ENCODE peak calls at places on chromosomes 1 and 21, in four cellular contexts. One of them, this sample, is unnamed. For H3K4me1, the result is how much of the 10 kb centered on the place peaks cover.

GRCh38 chr1:10694274-10694632 is 102.2 kb downstream of the CASZ1 start:
- DNase-seq in tibial nerve: no peak
- DNase-seq in astrocyte: no peak
- DNase-seq in cardiac muscle cell: peak
- DNase-seq in this sample: no peak

GRCh38 chr1:86994061-86994460 is 79.6 kb downstream of the HS2ST1 start:
- DNase-seq in tibial nerve: no peak
- DNase-seq in cardiac muscle cell: no peak
- DNase-seq in astrocyte: no peak
- DNase-seq in this sample: no peak

GRCh38 chr1:8517579-8518489 is 199.9 kb downstream of the SLC45A1 start:
- DNase-seq in astrocyte: no peak
- DNase-seq in cardiac muscle cell: peak
- DNase-seq in tibial nerve: no peak
- DNase-seq in this sample: no peak

GRCh38 chr1:111110197-111110899 is 29.5 kb downstream of the DRAM2 start:
- DNase-seq in cardiac muscle cell: peak
- DNase-seq in astrocyte: no peak
- DNase-seq in tibial nerve: no peak
- DNase-seq in this sample: no peak

GRCh38 chr1:154607084-154607747 is 770 bp downstream of the ADAR start:
- DNase-seq in cardiac muscle cell: peak
- DNase-seq in tibial nerve: no peak
- DNase-seq in astrocyte: peak
- DNase-seq in this sample: no peak

GRCh38 chr1:10632691-10633090 is 157.9 kb downstream of the PEX14 start:
- DNase-seq in cardiac muscle cell: no peak
- DNase-seq in astrocyte: no peak
- DNase-seq in tibial nerve: no peak
- DNase-seq in this sample: peak

GRCh38 chr1:210523830-210524229 is 195.1 kb downstream of the HHAT start:
- DNase-seq in cardiac muscle cell: no peak
- DNase-seq in astrocyte: no peak
- DNase-seq in tibial nerve: no peak
- DNase-seq in this sample: no peak

GRCh38 chr1:224160171-224160682 is 22.8 kb upstream of the DEGS1 start:
- DNase-seq in cardiac muscle cell: no peak
- DNase-seq in astrocyte: no peak
- DNase-seq in tibial nerve: no peak
- DNase-seq in this sample: no peak

GRCh38 chr1:80427886-80428285 is 1372.8 kb upstream of the ADGRL2 start:
- DNase-seq in astrocyte: no peak
- DNase-seq in cardiac muscle cell: peak
- DNase-seq in tibial nerve: no peak
- DNase-seq in this sample: no peak

GRCh38 chr1:31095298-31095981 is 29.9 kb upstream of the PUM1 start:
- DNase-seq in astrocyte: peak
- DNase-seq in tibial nerve: no peak
- DNase-seq in cardiac muscle cell: peak
- DNase-seq in this sample: no peak

GRCh38 chr21:35400233-35400939 is 351.3 kb upstream of the RUNX1 start:
- DNase-seq in tibial nerve: no peak
- DNase-seq in cardiac muscle cell: peak
- DNase-seq in astrocyte: peak
- DNase-seq in this sample: no peak

GRCh38 chr1:157005965-157006364 is 39.6 kb downstream of the ARHGEF11 start:
- DNase-seq in astrocyte: no peak
- DNase-seq in tibial nerve: no peak
- DNase-seq in cardiac muscle cell: no peak
- DNase-seq in this sample: no peak

GRCh38 chr1:211520641-211521040 is 28.7 kb upstream of the RD3 start:
- DNase-seq in cardiac muscle cell: no peak
- DNase-seq in tibial nerve: no peak
- DNase-seq in astrocyte: no peak
- DNase-seq in this sample: no peak

GRCh38 chr1:19775317-19775716 is 24.4 kb downstream of the TMCO4 start:
- DNase-seq in cardiac muscle cell: no peak
- DNase-seq in tibial nerve: no peak
- DNase-seq in astrocyte: peak
- DNase-seq in this sample: no peak

GRCh38 chr1:210598135-210598652 is 269.5 kb downstream of the HHAT start:
- DNase-seq in tibial nerve: no peak
- DNase-seq in cardiac muscle cell: peak
- DNase-seq in astrocyte: peak
- DNase-seq in this sample: peak

GRCh38 chr1:116218922-116219321 is 107.7 kb downstream of the MAB21L3 start:
- DNase-seq in tibial nerve: no peak
- DNase-seq in astrocyte: no peak
- DNase-seq in cardiac muscle cell: peak
- DNase-seq in this sample: no peak

GRCh38 chr1:77970192-77970591 is 8.7 kb downstream of the FUBP1 start:
- DNase-seq in astrocyte: no peak
- DNase-seq in cardiac muscle cell: no peak
- DNase-seq in tibial nerve: no peak
- DNase-seq in this sample: no peak

GRCh38 chr1:38612956-38613355 is 246.6 kb downstream of the RRAGC start:
- DNase-seq in tibial nerve: no peak
- DNase-seq in astrocyte: no peak
- DNase-seq in cardiac muscle cell: no peak
- DNase-seq in this sample: no peak

GRCh38 chr1:192573499-192573898 is 2.1 kb upstream of the RGS1 start:
- DNase-seq in tibial nerve: no peak
- DNase-seq in cardiac muscle cell: no peak
- DNase-seq in astrocyte: peak
- DNase-seq in this sample: no peak

GRCh38 chr1:183287191-183287675 is 101.2 kb downstream of the LAMC2 start:
- DNase-seq in astrocyte: peak
- DNase-seq in cardiac muscle cell: peak
- DNase-seq in tibial nerve: no peak
- DNase-seq in this sample: peak

GRCh38 chr1:218546314-218546713 is 201.2 kb downstream of the TGFB2 start:
- DNase-seq in cardiac muscle cell: peak
- DNase-seq in tibial nerve: no peak
- DNase-seq in astrocyte: no peak
- DNase-seq in this sample: no peak

GRCh38 chr1:176987016-176987415 is 177.5 kb downstream of the ASTN1 start:
- DNase-seq in tibial nerve: no peak
- DNase-seq in astrocyte: peak
- DNase-seq in cardiac muscle cell: peak
- DNase-seq in this sample: no peak

GRCh38 chr1:32744063-32744410 is 41.5 kb upstream of the SYNC start:
- DNase-seq in tibial nerve: no peak
- DNase-seq in cardiac muscle cell: no peak
- DNase-seq in astrocyte: no peak
- DNase-seq in this sample: no peak

GRCh38 chr1:32741417-32742131 is 39.0 kb upstream of the SYNC start:
- DNase-seq in cardiac muscle cell: no peak
- DNase-seq in astrocyte: no peak
- DNase-seq in tibial nerve: no peak
- DNase-seq in this sample: no peak

GRCh38 chr1:32743380-32744062 is 41.0 kb upstream of the SYNC start:
- DNase-seq in astrocyte: peak
- DNase-seq in tibial nerve: no peak
- DNase-seq in cardiac muscle cell: no peak
- DNase-seq in this sample: no peak

GRCh38 chr1:32742132-32742947 is 39.8 kb upstream of the SYNC start:
- DNase-seq in cardiac muscle cell: no peak
- DNase-seq in astrocyte: no peak
- DNase-seq in tibial nerve: no peak
- DNase-seq in this sample: no peak

GRCh38 chr1:32742956-32743355 is 40.4 kb upstream of the SYNC start:
- DNase-seq in astrocyte: no peak
- DNase-seq in cardiac muscle cell: no peak
- DNase-seq in tibial nerve: no peak
- DNase-seq in this sample: no peak
- H3K4me3 ChIP-seq in astrocyte: no peak
- H3K4me3 ChIP-seq in cardiac muscle cell: no peak
- H3K4me3 ChIP-seq in tibial nerve: peak
- H3K4me3 ChIP-seq in this sample: peak

GRCh38 chr1:1833916-1834325 is 55.7 kb upstream of the NADK start:
- DNase-seq in tibial nerve: no peak
- DNase-seq in cardiac muscle cell: no peak
- DNase-seq in astrocyte: peak
- DNase-seq in this sample: no peak

GRCh38 chr1:1832820-1833219 is 54.5 kb upstream of the NADK start:
- DNase-seq in astrocyte: peak
- DNase-seq in cardiac muscle cell: no peak
- DNase-seq in tibial nerve: no peak
- DNase-seq in this sample: no peak

GRCh38 chr1:1833456-1833855 is 55.2 kb upstream of the NADK start:
- DNase-seq in cardiac muscle cell: no peak
- DNase-seq in tibial nerve: no peak
- DNase-seq in astrocyte: no peak
- DNase-seq in this sample: no peak

GRCh38 chr1:1836119-1836518 is 54.8 kb downstream of the GNB1 start:
- DNase-seq in astrocyte: no peak
- DNase-seq in cardiac muscle cell: no peak
- DNase-seq in tibial nerve: no peak
- DNase-seq in this sample: no peak

DNA sequence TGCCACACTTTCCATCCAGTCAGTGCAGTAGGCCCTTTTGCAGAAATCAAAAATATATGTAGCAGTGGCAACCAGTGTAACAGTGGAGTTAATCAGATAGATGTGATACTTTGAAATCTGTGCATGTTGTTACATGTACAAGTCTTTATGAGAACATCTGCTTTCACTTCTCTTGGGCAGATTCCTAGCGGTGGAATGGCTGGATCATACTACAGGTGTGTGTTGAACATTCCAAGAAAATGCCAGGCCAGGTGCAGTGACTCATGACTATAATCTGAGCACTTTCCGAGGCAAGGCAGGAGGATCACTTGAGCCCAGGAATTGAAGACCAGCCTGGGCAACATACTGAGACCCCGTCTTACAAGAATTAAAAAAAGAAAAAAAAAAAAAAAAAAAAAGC is 55.3 kb downstream of the GNB1 start:
- DNase-seq in astrocyte: no peak
- DNase-seq in tibial nerve: no peak
- DNase-seq in cardiac muscle cell: no peak
- DNase-seq in this sample: no peak
- H3K4me1 ChIP-seq in astrocyte: under half
- H3K4me1 ChIP-seq in tibial nerve: under half
- H3K4me1 ChIP-seq in cardiac muscle cell: under half
- H3K4me1 ChIP-seq in this sample: under half

GRCh38 chr1:172390620-172391491 is 29.6 kb upstream of the C1orf105 start:
- DNase-seq in cardiac muscle cell: no peak
- DNase-seq in tibial nerve: peak
- DNase-seq in astrocyte: no peak
- DNase-seq in this sample: peak
- H3K4me3 ChIP-seq in cardiac muscle cell: no peak
- H3K4me3 ChIP-seq in tibial nerve: no peak
- H3K4me3 ChIP-seq in astrocyte: no peak
- H3K4me3 ChIP-seq in this sample: peak

DNA sequence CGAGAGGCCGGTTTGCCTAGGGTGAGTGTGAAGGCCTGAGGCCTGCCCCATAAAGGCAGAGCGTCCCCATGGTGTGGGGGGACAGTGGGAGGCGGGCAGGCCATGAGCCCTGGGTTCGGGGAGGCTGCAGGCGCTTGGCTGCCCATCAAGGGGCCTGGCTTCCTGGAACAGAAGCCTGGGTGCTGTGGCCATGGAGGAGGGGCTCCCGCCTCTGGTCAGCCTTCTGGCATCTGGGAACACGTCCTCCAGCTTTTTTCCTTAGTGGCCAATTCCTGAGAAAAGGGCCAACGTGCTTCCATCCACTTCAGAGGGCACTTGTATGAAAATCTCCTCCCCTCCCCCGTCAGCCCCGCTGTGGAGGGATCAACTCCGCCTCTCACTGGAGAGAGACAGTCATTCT is 58.7 kb downstream of the PRDM16 start:
- DNase-seq in tibial nerve: no peak
- DNase-seq in astrocyte: no peak
- DNase-seq in cardiac muscle cell: no peak
- DNase-seq in this sample: no peak
- H3K4me1 ChIP-seq in tibial nerve: under half
- H3K4me1 ChIP-seq in astrocyte: under half
- H3K4me1 ChIP-seq in cardiac muscle cell: under half
- H3K4me1 ChIP-seq in this sample: under half

GRCh38 chr1:67348586-67349252 is 41.0 kb downstream of the IL12RB2 start:
- DNase-seq in astrocyte: no peak
- DNase-seq in cardiac muscle cell: no peak
- DNase-seq in tibial nerve: no peak
- DNase-seq in this sample: no peak

GRCh38 chr1:67342002-67342890 is 34.6 kb downstream of the IL12RB2 start:
- DNase-seq in cardiac muscle cell: no peak
- DNase-seq in astrocyte: no peak
- DNase-seq in tibial nerve: no peak
- DNase-seq in this sample: no peak

GRCh38 chr1:67350783-67351182 is 43.1 kb downstream of the IL12RB2 start:
- DNase-seq in astrocyte: no peak
- DNase-seq in tibial nerve: no peak
- DNase-seq in cardiac muscle cell: no peak
- DNase-seq in this sample: no peak

GRCh38 chr1:67346982-67347381 is 39.3 kb downstream of the IL12RB2 start:
- DNase-seq in cardiac muscle cell: no peak
- DNase-seq in astrocyte: no peak
- DNase-seq in tibial nerve: no peak
- DNase-seq in this sample: no peak

DNA sequence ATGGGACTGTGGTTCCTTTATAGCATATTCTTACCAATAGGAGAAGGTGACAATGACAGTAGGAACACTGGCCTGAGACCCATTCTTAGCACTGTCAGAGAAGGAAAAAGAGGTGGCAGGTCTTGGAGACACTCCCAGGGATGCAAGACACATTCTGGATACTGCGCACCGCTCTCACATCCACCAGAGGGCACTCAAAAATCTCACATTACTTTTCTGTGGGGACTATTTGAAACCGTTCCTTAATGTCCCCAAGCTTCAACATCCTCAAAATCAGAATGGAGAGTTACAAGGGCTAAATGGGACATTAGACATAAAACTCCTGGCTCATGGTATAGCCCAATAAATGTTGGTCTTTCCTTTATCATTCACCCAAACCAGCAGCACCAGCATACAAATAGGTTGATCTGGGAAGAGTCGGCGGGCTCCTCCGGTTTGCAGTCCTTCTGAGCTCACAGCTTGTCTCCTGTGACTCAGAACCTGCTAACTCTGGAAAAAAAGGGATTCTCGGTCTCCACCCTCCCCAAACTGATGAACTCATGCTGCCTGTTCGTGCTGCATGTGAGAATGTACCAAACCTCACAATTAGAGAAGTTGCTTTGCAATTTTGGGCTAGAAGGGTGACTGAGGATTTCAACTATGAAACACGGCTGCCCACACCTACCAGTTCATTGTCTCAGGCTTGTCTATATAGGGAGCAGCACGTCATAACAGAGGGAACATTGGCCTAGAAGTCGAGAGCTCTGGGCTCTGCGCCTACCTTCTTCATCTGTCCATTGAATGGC is 40.2 kb downstream of the IL12RB2 start:
- DNase-seq in cardiac muscle cell: peak
- DNase-seq in tibial nerve: peak
- DNase-seq in astrocyte: peak
- DNase-seq in this sample: no peak
- H3K4me3 ChIP-seq in cardiac muscle cell: no peak
- H3K4me3 ChIP-seq in tibial nerve: no peak
- H3K4me3 ChIP-seq in astrocyte: peak
- H3K4me3 ChIP-seq in this sample: no peak

GRCh38 chr1:214474467-214474866 is 76.9 kb downstream of the PTPN14 start:
- DNase-seq in tibial nerve: no peak
- DNase-seq in cardiac muscle cell: no peak
- DNase-seq in astrocyte: no peak
- DNase-seq in this sample: no peak
- H3K4me1 ChIP-seq in tibial nerve: under half
- H3K4me1 ChIP-seq in cardiac muscle cell: under half
- H3K4me1 ChIP-seq in astrocyte: half or more
- H3K4me1 ChIP-seq in this sample: half or more